ENCODE peak calls at places on chromosome X, in seven cellular contexts. W is SJSA1; C is psoas muscle; T is right atrium auricular region; O is IMR-90; R is gastrocnemius medialis; Q is CD8-positive, alpha-beta memory T cell. K is an unnamed sample. For H3K4me1, the result is how much of the 10 kb centered on the place peaks cover.

GRCh38 chrX:72011734-72012133 is 101.1 kb downstream of the NHSL2 start:
- DNase-seq in Q (no peak), O (no peak), W (no peak), C (no peak), T (no peak), R (no peak), K (no peak)

GRCh38 chrX:13569479-13570244 is at the start of gene EGFL6:
- DNase-seq in C (no peak), Q (no peak), T (no peak), R (no peak), O (no peak), W (no peak), K (no peak)

GRCh38 chrX:43474321-43474720 is 181.8 kb upstream of the MAOA start:
- DNase-seq in Q (no peak), C (no peak), T (no peak), R (no peak), W (no peak), O (no peak), K (no peak)

GRCh38 chrX:9878141-9878875 is 88.8 kb upstream of the CLDN34 start:
- DNase-seq in C (no peak), T (no peak), R (no peak), W (no peak), O (peak), Q (no peak), K (no peak)

GRCh38 chrX:97389761-97390192 is 506.1 kb downstream of the RPA4 start:
- DNase-seq in C (no peak), O (peak), R (no peak), W (peak), T (no peak), Q (no peak), K (peak)

GRCh38 chrX:118552501-118552900 is 56.9 kb downstream of the DOCK11 start:
- DNase-seq in C (no peak), Q (no peak), R (peak), W (no peak), O (peak), T (peak), K (peak)

GRCh38 chrX:16946971-16947562 is 609 bp downstream of the REPS2 start:
- DNase-seq in R (no peak), W (no peak), T (no peak), C (peak), Q (no peak), O (no peak), K (no peak)

GRCh38 chrX:42678133-42678532 is 99.8 kb downstream of the PPP1R2C start:
- DNase-seq in C (no peak), T (no peak), W (no peak), Q (no peak), R (no peak), O (no peak), K (no peak)

GRCh38 chrX:15515931-15516330 is 15.3 kb downstream of the BMX start:
- DNase-seq in W (no peak), O (no peak), R (no peak), T (no peak), C (no peak), Q (no peak), K (no peak)

GRCh38 chrX:155767101-155767878 is 113.9 kb upstream of the VAMP7 start:
- DNase-seq in T (no peak), O (peak), W (peak), R (peak), C (peak), Q (peak), K (no peak)

GRCh38 chrX:20521245-20521644 is 254.5 kb upstream of the RPS6KA3 start:
- DNase-seq in Q (no peak), R (no peak), W (peak), T (no peak), O (peak), C (no peak), K (no peak)

GRCh38 chrX:119475389-119476101 is 7.3 kb downstream of the SLC25A5 start:
- DNase-seq in C (no peak), T (no peak), Q (no peak), R (no peak), W (no peak), O (peak), K (no peak)

GRCh38 chrX:10164879-10165278 is 8.1 kb downstream of the CLCN4 start:
- DNase-seq in W (no peak), R (no peak), T (no peak), O (no peak), C (no peak), Q (no peak), K (no peak)

GRCh38 chrX:23333842-23334535 is 660 bp upstream of the PTCHD1 start:
- DNase-seq in T (no peak), Q (no peak), O (no peak), R (no peak), C (no peak), W (no peak), K (peak)

GRCh38 chrX:56253832-56254703 is 21.9 kb downstream of the KLF8 start:
- DNase-seq in Q (no peak), T (no peak), O (no peak), W (no peak), C (no peak), R (no peak), K (no peak)

GRCh38 chrX:70262952-70263567 is 3.1 kb upstream of the P2RY4 start:
- DNase-seq in W (peak), C (no peak), R (no peak), Q (peak), T (no peak), O (peak), K (peak)

GRCh38 chrX:130084651-130085237 is 25.6 kb downstream of the ELF4 start:
- DNase-seq in R (no peak), W (no peak), O (no peak), Q (no peak), C (no peak), T (no peak), K (no peak)
- H3K4me1 ChIP-seq in R (under half), W (half or more), O (under half), Q (half or more), C (under half), T (under half), K (under half)

DNA sequence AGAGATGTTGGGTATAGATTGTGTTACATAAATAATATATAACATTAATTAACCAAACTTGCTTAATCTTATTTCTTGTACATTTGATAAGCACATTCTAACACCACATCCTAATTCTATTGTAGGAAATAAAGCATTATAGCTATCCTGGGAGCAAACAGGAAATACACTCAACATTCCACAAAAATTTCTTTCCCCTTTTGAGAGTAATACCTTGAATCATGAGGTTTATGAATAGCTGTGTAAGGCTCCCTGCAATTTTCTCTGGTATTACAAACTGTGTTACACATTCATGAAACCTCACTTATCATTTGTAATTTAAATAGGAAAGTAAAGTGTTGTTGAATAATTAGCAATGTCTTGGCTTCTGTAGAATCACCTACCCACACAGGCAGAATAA is 95.1 kb downstream of the TMEM47 start:
- DNase-seq in O (no peak), R (no peak), W (no peak), C (no peak), T (no peak), Q (no peak), K (no peak)
- H3K4me1 ChIP-seq in O (under half), R (under half), W (under half), C (under half), T (under half), Q (under half), K (under half)

GRCh38 chrX:129772796-129773431 is 6.8 kb upstream of the SASH3 start:
- DNase-seq in W (no peak), R (peak), T (peak), C (peak), O (no peak), Q (peak), K (no peak)
- H3K4me1 ChIP-seq in W (under half), R (under half), T (under half), C (under half), O (under half), Q (half or more), K (under half)

GRCh38 chrX:129665916-129666644 is 11.3 kb upstream of the APLN start:
- DNase-seq in O (peak), Q (no peak), R (no peak), C (no peak), W (peak), T (no peak), K (peak)

GRCh38 chrX:129663171-129663570 is 8.4 kb upstream of the APLN start:
- DNase-seq in W (no peak), O (peak), T (no peak), Q (no peak), R (no peak), C (no peak), K (no peak)

GRCh38 chrX:129667412-129667811 is 12.7 kb upstream of the APLN start:
- DNase-seq in R (no peak), W (no peak), T (no peak), Q (no peak), O (no peak), C (no peak), K (no peak)
- H3K4me1 ChIP-seq in R (under half), W (under half), T (under half), Q (under half), O (under half), C (under half), K (under half)

DNA sequence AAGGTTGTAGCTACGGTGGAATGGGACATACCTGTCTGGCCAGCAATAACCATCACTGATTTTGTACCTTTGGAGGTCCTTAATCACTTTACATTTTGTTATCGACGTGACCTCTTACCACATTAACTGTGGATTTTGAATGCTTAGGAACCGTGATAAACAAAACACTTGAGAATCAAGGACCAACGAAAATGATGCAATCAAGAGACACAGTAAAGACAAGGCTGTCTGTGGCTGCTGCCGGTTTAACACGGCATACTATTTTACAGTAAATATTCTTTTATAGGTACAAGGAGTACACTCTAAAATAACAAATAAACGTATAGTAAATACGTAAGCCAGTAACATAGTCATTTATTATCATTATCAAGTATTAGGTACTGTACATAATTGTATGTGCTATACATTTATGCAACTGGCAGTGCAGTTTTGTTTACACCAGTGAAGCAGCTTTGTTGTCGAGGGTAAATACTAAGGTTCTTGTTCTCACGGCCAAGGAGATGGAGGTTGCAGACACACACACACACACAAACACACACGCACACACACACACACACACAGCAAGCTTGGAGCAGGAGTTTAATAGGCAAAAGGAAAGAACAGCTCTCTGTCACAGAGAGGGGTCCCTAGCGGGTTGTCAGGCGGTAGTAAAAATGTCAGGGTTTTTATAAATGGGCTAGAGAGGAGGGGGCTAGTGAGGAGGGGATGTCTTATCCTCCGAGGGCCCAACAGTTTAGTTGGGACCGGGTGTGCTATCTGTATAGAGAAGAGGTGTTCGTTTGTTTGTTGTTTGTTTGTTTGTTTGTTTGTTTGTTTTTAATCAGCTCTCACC is 194.7 kb upstream of the CXorf51B start:
- DNase-seq in O (no peak), R (no peak), Q (no peak), C (no peak), W (no peak), T (no peak), K (no peak)
- H3K4me1 ChIP-seq in O (under half), R (under half), Q (under half), C (under half), W (under half), T (under half), K (under half)